ENCODE peak calls at places on chromosomes 7 and 10, in eight cellular contexts. One of them, this sample, is unnamed.

GRCh38 chr7:6636741-6637543 is at the start of gene ZNF316:
- DNase-seq in DMS79 treated with DMSO at 0.1 percent for 48 hours: no peak
- DNase-seq in stimulated activated CD4-positive, alpha-beta T cell treated with anti-CD3 and anti-CD28 coated beads, TNF-alpha, amount 100 ng/mL, for 24 hours: no peak
- DNase-seq in GM03348: peak
- DNase-seq in anterior cingulate cortex: peak
- DNase-seq in body of pancreas: peak
- DNase-seq in T-cell: peak
- DNase-seq in central memory CD4-positive, alpha-beta T cell: peak
- DNase-seq in this sample: peak

GRCh38 chr10:110946496-110946895 is 27.1 kb downstream of the SHOC2 start:
- DNase-seq in DMS79 treated with DMSO at 0.1 percent for 48 hours: no peak
- DNase-seq in stimulated activated CD4-positive, alpha-beta T cell treated with anti-CD3 and anti-CD28 coated beads, TNF-alpha, amount 100 ng/mL, for 24 hours: no peak
- DNase-seq in GM03348: no peak
- DNase-seq in anterior cingulate cortex: no peak
- DNase-seq in body of pancreas: no peak
- DNase-seq in T-cell: no peak
- DNase-seq in central memory CD4-positive, alpha-beta T cell: no peak
- DNase-seq in this sample: no peak

GRCh38 chr7:105691692-105692564 is 110.6 kb upstream of the EFCAB10 start:
- DNase-seq in DMS79 treated with DMSO at 0.1 percent for 48 hours: peak
- DNase-seq in stimulated activated CD4-positive, alpha-beta T cell treated with anti-CD3 and anti-CD28 coated beads, TNF-alpha, amount 100 ng/mL, for 24 hours: no peak
- DNase-seq in GM03348: peak
- DNase-seq in anterior cingulate cortex: no peak
- DNase-seq in body of pancreas: peak
- DNase-seq in T-cell: peak
- DNase-seq in central memory CD4-positive, alpha-beta T cell: peak
- DNase-seq in this sample: peak

GRCh38 chr10:96974348-96974747 is 142.2 kb downstream of the LCOR start:
- DNase-seq in DMS79 treated with DMSO at 0.1 percent for 48 hours: no peak
- DNase-seq in stimulated activated CD4-positive, alpha-beta T cell treated with anti-CD3 and anti-CD28 coated beads, TNF-alpha, amount 100 ng/mL, for 24 hours: no peak
- DNase-seq in GM03348: peak
- DNase-seq in anterior cingulate cortex: no peak
- DNase-seq in body of pancreas: no peak
- DNase-seq in T-cell: no peak
- DNase-seq in central memory CD4-positive, alpha-beta T cell: no peak
- DNase-seq in this sample: peak

GRCh38 chr10:91335147-91335546 is 75.0 kb upstream of the HECTD2 start:
- DNase-seq in DMS79 treated with DMSO at 0.1 percent for 48 hours: no peak
- DNase-seq in stimulated activated CD4-positive, alpha-beta T cell treated with anti-CD3 and anti-CD28 coated beads, TNF-alpha, amount 100 ng/mL, for 24 hours: no peak
- DNase-seq in GM03348: no peak
- DNase-seq in anterior cingulate cortex: no peak
- DNase-seq in body of pancreas: no peak
- DNase-seq in T-cell: no peak
- DNase-seq in central memory CD4-positive, alpha-beta T cell: no peak
- DNase-seq in this sample: no peak

GRCh38 chr7:105776068-105776790 is 100.2 kb downstream of the ATXN7L1 start:
- DNase-seq in DMS79 treated with DMSO at 0.1 percent for 48 hours: no peak
- DNase-seq in stimulated activated CD4-positive, alpha-beta T cell treated with anti-CD3 and anti-CD28 coated beads, TNF-alpha, amount 100 ng/mL, for 24 hours: no peak
- DNase-seq in GM03348: peak
- DNase-seq in anterior cingulate cortex: no peak
- DNase-seq in body of pancreas: peak
- DNase-seq in T-cell: no peak
- DNase-seq in central memory CD4-positive, alpha-beta T cell: no peak
- DNase-seq in this sample: peak

GRCh38 chr7:126394406-126394805 is 858.3 kb downstream of the GRM8 start:
- DNase-seq in DMS79 treated with DMSO at 0.1 percent for 48 hours: no peak
- DNase-seq in stimulated activated CD4-positive, alpha-beta T cell treated with anti-CD3 and anti-CD28 coated beads, TNF-alpha, amount 100 ng/mL, for 24 hours: no peak
- DNase-seq in GM03348: no peak
- DNase-seq in anterior cingulate cortex: no peak
- DNase-seq in body of pancreas: no peak
- DNase-seq in T-cell: no peak
- DNase-seq in central memory CD4-positive, alpha-beta T cell: no peak
- DNase-seq in this sample: no peak

GRCh38 chr10:78904196-78904595 is 164.6 kb upstream of the ZMIZ1 start:
- DNase-seq in DMS79 treated with DMSO at 0.1 percent for 48 hours: no peak
- DNase-seq in stimulated activated CD4-positive, alpha-beta T cell treated with anti-CD3 and anti-CD28 coated beads, TNF-alpha, amount 100 ng/mL, for 24 hours: no peak
- DNase-seq in GM03348: no peak
- DNase-seq in anterior cingulate cortex: no peak
- DNase-seq in body of pancreas: no peak
- DNase-seq in T-cell: no peak
- DNase-seq in central memory CD4-positive, alpha-beta T cell: no peak
- DNase-seq in this sample: no peak

GRCh38 chr10:46216836-46217748 is 69.7 kb upstream of the ANTXRL start:
- DNase-seq in DMS79 treated with DMSO at 0.1 percent for 48 hours: no peak
- DNase-seq in stimulated activated CD4-positive, alpha-beta T cell treated with anti-CD3 and anti-CD28 coated beads, TNF-alpha, amount 100 ng/mL, for 24 hours: no peak
- DNase-seq in GM03348: peak
- DNase-seq in anterior cingulate cortex: no peak
- DNase-seq in body of pancreas: no peak
- DNase-seq in T-cell: no peak
- DNase-seq in central memory CD4-positive, alpha-beta T cell: no peak
- DNase-seq in this sample: no peak

GRCh38 chr7:55535637-55536016 is 36.7 kb downstream of the VOPP1 start:
- DNase-seq in DMS79 treated with DMSO at 0.1 percent for 48 hours: no peak
- DNase-seq in stimulated activated CD4-positive, alpha-beta T cell treated with anti-CD3 and anti-CD28 coated beads, TNF-alpha, amount 100 ng/mL, for 24 hours: no peak
- DNase-seq in GM03348: no peak
- DNase-seq in anterior cingulate cortex: no peak
- DNase-seq in body of pancreas: no peak
- DNase-seq in T-cell: no peak
- DNase-seq in central memory CD4-positive, alpha-beta T cell: no peak
- DNase-seq in this sample: no peak